ENCODE peak calls at places on chromosomes 12 and 14, in seven cellular contexts. B, M, S, J, H, R and Y are unnamed samples.
A peak's percentile ranks its signal among the peaks of the same experiment; 100 is the strongest.

GRCh38 chr12:2552000-2552399 is 242.8 kb upstream of the FKBP4 start:
- DNase-seq in R (no peak), J (no peak), M (no peak), B (no peak), H (no peak), S (no peak), Y (no peak)

GRCh38 chr12:59149995-59150642 is 229.8 kb upstream of the LRIG3 start:
- DNase-seq in B (no peak), R (no peak), M (no peak), J (peak; percentile 15), H (no peak), S (peak; percentile 77), Y (no peak)

GRCh38 chr14:43647302-43647701 is 859.8 kb downstream of the FSCB start:
- DNase-seq in B (no peak), M (no peak), H (no peak), J (no peak), R (no peak), S (no peak), Y (no peak)

GRCh38 chr12:121214855-121215745 is 5.2 kb downstream of the P2RX4 start:
- DNase-seq in M (no peak), B (no peak), H (no peak), S (peak; percentile 87), R (no peak), J (peak; percentile 83), Y (peak; percentile 18)

GRCh38 chr12:116578051-116578450 is 18.9 kb downstream of the MAP1LC3B2 start:
- DNase-seq in R (no peak), J (no peak), H (no peak), B (no peak), S (no peak), M (no peak), Y (no peak)

GRCh38 chr14:89207925-89208328 is 209.1 kb downstream of the FOXN3 start:
- DNase-seq in M (no peak), S (no peak), H (no peak), R (no peak), J (no peak), B (no peak), Y (no peak)

GRCh38 chr14:23512156-23512555 is 39.4 kb downstream of the ZFHX2 start:
- DNase-seq in S (peak; percentile 7), H (no peak), M (no peak), B (no peak), R (no peak), J (no peak), Y (no peak)

GRCh38 chr14:79540394-79540793 is 670.9 kb downstream of the DIO2 start:
- DNase-seq in J (no peak), S (no peak), R (no peak), M (no peak), B (no peak), H (no peak), Y (no peak)

GRCh38 chr14:96681826-96682225 is 115.4 kb upstream of the VRK1 start:
- DNase-seq in S (peak; percentile 15), M (no peak), B (no peak), J (no peak), H (no peak), R (no peak), Y (no peak)

GRCh38 chr14:74018029-74018703 is 922 bp downstream of the ENTPD5 start:
- DNase-seq in H (no peak), S (peak; percentile 89), R (no peak), B (no peak), M (no peak), J (no peak), Y (no peak)

GRCh38 chr12:57611116-57611809 is at the start of gene ARHGEF25:
- DNase-seq in S (peak; percentile 58), R (peak; percentile 82), J (peak; percentile 61), M (peak; percentile 94), B (no peak), H (no peak), Y (peak; percentile 67)

GRCh38 chr14:78805586-78805985 is 635.4 kb downstream of the NRXN3 start:
- DNase-seq in M (no peak), R (no peak), J (no peak), S (no peak), B (no peak), H (no peak), Y (no peak)

GRCh38 chr12:106586803-106587684 is 4.2 kb downstream of the RFX4 start:
- DNase-seq in R (no peak), B (no peak), J (no peak), M (peak; percentile 45), H (no peak), S (no peak), Y (no peak)
- H3K27me3 ChIP-seq in R (peaks cover 5% of the 10 kb centered on the region), B (peaks cover 90% of the 10 kb centered on the region), J (no peaks in the 10 kb centered on the region), M (peaks cover 15% of the 10 kb centered on the region), H (peaks cover 96% of the 10 kb centered on the region), S (peaks cover 66% of the 10 kb centered on the region), Y (peaks cover 100% of the 10 kb centered on the region)

DNA sequence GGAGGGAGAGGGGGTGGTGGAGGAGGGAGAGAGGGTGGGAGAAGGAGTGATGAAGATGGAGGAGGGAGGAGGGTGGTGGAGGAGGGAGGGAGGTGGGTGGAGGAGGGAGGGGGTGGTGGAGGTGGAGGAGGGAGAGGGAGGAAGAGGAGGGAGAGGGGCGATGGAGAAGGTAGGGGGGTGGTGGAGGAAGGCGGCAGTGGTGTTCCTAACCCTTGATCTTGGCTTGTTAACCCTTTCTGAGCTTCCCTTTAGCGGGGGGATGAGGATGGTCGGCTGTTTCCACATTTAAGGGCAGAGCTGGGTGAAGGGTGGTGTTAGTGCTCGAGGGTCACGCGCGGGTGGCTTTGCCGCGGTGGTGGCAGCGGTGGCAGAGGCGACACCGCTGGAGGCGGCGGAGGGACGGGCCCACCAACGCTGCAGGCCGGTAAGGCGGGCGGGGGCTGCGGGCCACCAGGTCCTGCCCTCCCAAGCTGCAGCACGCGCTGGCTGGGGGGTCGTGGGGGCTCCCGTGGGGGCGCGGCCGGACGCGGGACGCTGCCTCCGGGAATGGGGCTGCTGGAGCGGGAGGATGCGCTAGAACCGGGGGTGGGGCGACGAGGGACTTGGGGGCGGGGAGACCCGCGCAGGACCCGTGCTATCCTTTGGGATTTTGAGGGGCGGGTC is 156.3 kb downstream of the PTPN11 start:
- DNase-seq in H (no peak), B (no peak), J (no peak), R (no peak), M (no peak), S (no peak), Y (no peak)
- H3K27me3 ChIP-seq in H (peaks cover 28% of the 10 kb centered on the region), B (peaks cover 49% of the 10 kb centered on the region), J (no peaks in the 10 kb centered on the region), R (no peaks in the 10 kb centered on the region), M (peaks cover 3% of the 10 kb centered on the region), S (no peaks in the 10 kb centered on the region), Y (peaks cover 84% of the 10 kb centered on the region)

GRCh38 chr12:48001426-48002178 is 2.7 kb downstream of the COL2A1 start:
- DNase-seq in J (peak; percentile 33), H (no peak), R (no peak), M (peak; percentile 83), S (peak; percentile 48), B (no peak), Y (peak; percentile 83)
- H3K27me3 ChIP-seq in J (peaks cover 5% of the 10 kb centered on the region), H (peaks cover 51% of the 10 kb centered on the region), R (no peaks in the 10 kb centered on the region), M (no peaks in the 10 kb centered on the region), S (peaks cover 70% of the 10 kb centered on the region), B (peaks cover 94% of the 10 kb centered on the region), Y (peaks cover 67% of the 10 kb centered on the region)

GRCh38 chr14:37579250-37579649 is 15.8 kb downstream of the FOXA1 start:
- DNase-seq in B (no peak), M (no peak), S (no peak), R (no peak), J (no peak), H (no peak), Y (no peak)
- H3K27me3 ChIP-seq in B (peaks cover 26% of the 10 kb centered on the region), M (no peaks in the 10 kb centered on the region), S (peaks cover 18% of the 10 kb centered on the region), R (peaks cover 13% of the 10 kb centered on the region), J (no peaks in the 10 kb centered on the region), H (no peaks in the 10 kb centered on the region), Y (peaks cover 21% of the 10 kb centered on the region)

DNA sequence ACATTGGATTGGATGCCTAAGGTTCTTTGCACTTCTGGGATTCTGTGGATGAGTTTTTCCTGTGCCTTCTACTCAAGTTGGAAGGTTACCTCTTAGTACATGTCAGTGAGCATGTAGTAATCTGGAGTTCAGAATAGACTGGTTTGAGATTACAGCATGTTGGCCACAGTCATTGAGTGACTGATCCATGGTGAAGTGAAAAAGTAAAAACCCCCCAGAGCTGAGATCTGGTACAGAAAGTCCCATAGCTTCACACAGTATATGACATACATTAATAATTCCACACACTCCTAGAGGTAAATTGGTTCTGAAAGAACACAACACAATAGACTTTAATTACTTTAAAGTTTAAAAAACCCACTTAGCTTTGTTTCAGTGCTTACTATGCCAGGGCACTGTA is 11.9 kb upstream of the CCND2 start:
- DNase-seq in J (no peak), H (no peak), M (no peak), S (no peak), R (no peak), B (no peak), Y (no peak)
- H3K27me3 ChIP-seq in J (no peaks in the 10 kb centered on the region), H (no peaks in the 10 kb centered on the region), M (no peaks in the 10 kb centered on the region), S (peaks cover 17% of the 10 kb centered on the region), R (no peaks in the 10 kb centered on the region), B (no peaks in the 10 kb centered on the region), Y (peaks cover 3% of the 10 kb centered on the region)

GRCh38 chr14:36654185-36655053 is 7.2 kb upstream of the PAX9 start:
- DNase-seq in R (no peak), B (no peak), S (no peak), H (no peak), J (no peak), M (no peak), Y (no peak)

GRCh38 chr14:36649872-36650650 is 11.6 kb upstream of the PAX9 start:
- DNase-seq in M (no peak), J (no peak), R (no peak), B (no peak), S (no peak), H (no peak), Y (no peak)

GRCh38 chr14:36655054-36655381 is 6.6 kb upstream of the PAX9 start:
- DNase-seq in J (no peak), S (no peak), R (no peak), H (peak; percentile 47), B (no peak), M (no peak), Y (peak; percentile 71)

GRCh38 chr14:36653412-36653811 is 8.2 kb upstream of the PAX9 start:
- DNase-seq in J (no peak), B (no peak), M (no peak), S (no peak), H (no peak), R (no peak), Y (no peak)

DNA sequence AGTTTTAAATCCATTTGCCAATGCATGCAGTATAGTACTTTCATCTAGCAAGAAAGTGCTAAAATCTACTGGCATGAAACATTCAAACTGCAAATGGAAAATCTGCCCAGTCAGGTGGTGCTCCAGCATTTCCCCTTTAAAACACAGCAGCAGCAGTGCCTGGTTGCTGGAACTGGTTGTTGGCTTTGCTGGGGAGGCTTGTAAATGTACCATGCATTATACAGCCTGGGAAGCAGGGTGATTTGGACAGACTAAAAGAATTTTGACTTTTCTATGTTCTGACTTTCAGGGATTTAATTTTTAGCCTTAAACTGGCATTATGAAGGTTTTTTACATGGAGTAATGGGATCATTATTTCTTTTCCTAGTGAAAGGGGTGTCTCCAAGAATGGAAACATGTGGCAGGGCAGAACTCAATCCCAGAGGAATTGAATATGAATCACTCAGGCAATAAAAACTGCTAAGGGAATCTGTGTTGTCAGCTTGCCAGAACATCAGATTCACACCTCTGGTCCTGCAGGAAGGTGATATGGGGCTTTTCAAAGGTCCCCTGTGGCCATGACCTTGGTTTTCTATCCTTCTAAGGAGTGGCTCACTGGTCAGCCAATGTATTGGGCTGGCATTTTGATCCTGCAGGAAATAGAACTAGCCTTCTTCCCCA is 9.0 kb upstream of the PAX9 start:
- DNase-seq in H (no peak), J (no peak), R (no peak), M (no peak), B (no peak), S (no peak), Y (no peak)
- H3K27me3 ChIP-seq in H (peaks cover 24% of the 10 kb centered on the region), J (peaks cover 22% of the 10 kb centered on the region), R (peaks cover 9% of the 10 kb centered on the region), M (peaks cover 9% of the 10 kb centered on the region), B (peaks cover 99% of the 10 kb centered on the region), S (peaks cover 65% of the 10 kb centered on the region), Y (peaks cover 94% of the 10 kb centered on the region)

GRCh38 chr12:89350661-89351488 is 1.4 kb downstream of the DUSP6 start:
- DNase-seq in S (peak; percentile 41), R (peak; percentile 57), H (no peak), M (peak; percentile 69), B (no peak), J (no peak), Y (peak; percentile 81)
- H3K27me3 ChIP-seq in S (no peaks in the 10 kb centered on the region), R (no peaks in the 10 kb centered on the region), H (no peaks in the 10 kb centered on the region), M (no peaks in the 10 kb centered on the region), B (no peaks in the 10 kb centered on the region), J (no peaks in the 10 kb centered on the region), Y (no peaks in the 10 kb centered on the region)